ENCODE peak calls at places on chromosome 21, in nine cellular contexts. K is HCT116, A is astrocyte, R is mesenchymal stem cell, Z is H1, I is fibroblast of lung, W is Karpas-422, D is IMR-90, M is endothelial cell of umbilical vein. T is an unnamed sample. For H3K27me3 and H3K4me1, the result is how much of the 10 kb centered on the place peaks cover.

GRCh38 chr21:46649356-46649755 is 13.9 kb downstream of the PRMT2 start:
- DNase-seq in K (no peak), A (no peak), R (no peak), Z (no peak), I (no peak), W (no peak), D (no peak), M (no peak), T (no peak)

GRCh38 chr21:31397515-31397926 is 53.5 kb upstream of the TIAM1 start:
- DNase-seq in K (no peak), A (no peak), R (no peak), Z (no peak), I (peak), W (no peak), D (no peak), M (no peak), T (no peak)

GRCh38 chr21:28253971-28254370 is 738.7 kb downstream of the LTN1 start:
- DNase-seq in K (no peak), A (no peak), R (no peak), Z (no peak), I (no peak), W (no peak), D (no peak), M (no peak), T (no peak)

GRCh38 chr21:37658994-37659458 is 257.2 kb downstream of the KCNJ6 start:
- DNase-seq in K (no peak), A (peak), R (peak), Z (no peak), I (peak), W (no peak), D (peak), M (peak), T (peak)

GRCh38 chr21:39961251-39961650 is 94.0 kb downstream of the PCP4 start:
- DNase-seq in K (no peak), A (peak), R (no peak), Z (no peak), I (peak), W (no peak), D (no peak), M (no peak), T (no peak)

GRCh38 chr21:26849428-26850115 is 4.4 kb upstream of the ADAMTS1 start:
- DNase-seq in K (peak), A (peak), R (peak), Z (no peak), I (peak), W (peak), D (peak), M (peak), T (no peak)

GRCh38 chr21:43341349-43342163 is 85.4 kb downstream of the SIK1 start:
- DNase-seq in K (no peak), A (peak), R (peak), Z (no peak), I (peak), W (no peak), D (peak), M (no peak), T (no peak)

GRCh38 chr21:30340714-30341573 is 3.5 kb upstream of the KRTAP27-1 start:
- DNase-seq in K (peak), A (no peak), R (peak), Z (peak), I (peak), W (peak), D (peak), M (no peak), T (no peak)

GRCh38 chr21:43306911-43307676 is 119.8 kb downstream of the SIK1 start:
- DNase-seq in K (no peak), A (peak), R (peak), Z (no peak), I (peak), W (no peak), D (peak), M (no peak), T (peak)

GRCh38 chr21:28229811-28230210 is 762.9 kb downstream of the LTN1 start:
- DNase-seq in K (no peak), A (peak), R (peak), Z (no peak), I (peak), W (no peak), D (peak), M (peak), T (no peak)

GRCh38 chr21:43287111-43287973 is 118.5 kb downstream of the CRYAA start:
- DNase-seq in K (no peak), A (no peak), R (no peak), Z (no peak), I (no peak), W (peak), D (no peak), M (no peak), T (peak)

GRCh38 chr21:36260030-36260787 is 59.8 kb upstream of the MORC3 start:
- DNase-seq in K (peak), A (peak), R (peak), Z (no peak), I (peak), W (peak), D (peak), M (peak), T (peak)

GRCh38 chr21:38645282-38645681 is 147.0 kb upstream of the ERG start:
- DNase-seq in K (no peak), A (peak), R (peak), Z (no peak), I (peak), W (no peak), D (peak), M (no peak), T (peak)

DNA sequence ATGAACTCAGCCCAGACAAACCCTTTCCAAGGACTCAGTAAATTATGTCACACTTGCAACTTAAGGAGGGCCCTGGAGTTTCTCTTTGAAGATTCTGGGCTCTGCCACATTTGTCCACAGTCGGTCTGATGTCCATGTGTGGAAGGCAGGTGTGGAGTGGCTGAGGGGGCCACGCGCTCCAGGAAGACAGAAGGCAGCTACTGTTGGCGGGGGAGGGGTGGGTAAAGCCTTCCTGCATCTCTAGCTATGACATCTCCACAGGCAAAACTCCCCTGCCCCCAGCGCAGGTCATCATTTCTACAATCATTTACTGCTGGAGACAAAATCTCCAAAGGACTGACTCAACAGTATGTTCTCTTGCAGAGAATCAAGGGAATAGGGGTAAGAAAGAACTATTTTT is 11.3 kb upstream of the TSPEAR start:
- DNase-seq in K (no peak), A (no peak), R (no peak), Z (peak), I (no peak), W (no peak), D (no peak), M (no peak), T (no peak)
- H3K27me3 ChIP-seq in K (under half), A (under half), R (half or more), Z (under half), I (under half), W (under half), D (under half), M (half or more), T (under half)

GRCh38 chr21:34024382-34024693 is 49.0 kb upstream of the MRPS6 start:
- DNase-seq in K (no peak), A (no peak), R (no peak), Z (no peak), I (no peak), W (no peak), D (no peak), M (no peak), T (no peak)
- H3K4me1 ChIP-seq in K (under half), A (under half), R (under half), Z (under half), I (under half), W (under half), D (under half), M (under half), T (under half)

DNA sequence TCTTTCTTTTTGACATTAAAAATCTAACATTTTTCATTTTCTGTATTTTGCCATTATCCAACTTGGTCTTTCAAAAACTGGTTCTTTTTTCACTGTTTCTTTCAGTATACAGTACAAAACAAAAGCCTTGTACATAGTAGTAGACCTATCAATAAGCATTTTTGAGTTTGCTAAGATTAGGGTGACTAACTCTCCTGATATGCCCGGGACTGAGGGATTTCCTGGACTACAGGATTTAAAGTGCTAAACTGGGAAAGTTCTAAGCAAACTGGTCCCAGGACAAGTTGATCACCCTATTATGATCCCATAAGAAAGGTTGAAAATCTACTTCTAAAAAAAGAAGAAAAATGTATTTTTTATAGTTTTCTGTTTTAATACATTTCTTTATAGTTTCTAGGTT is 120.9 kb downstream of the USP25 start:
- DNase-seq in K (no peak), A (peak), R (peak), Z (no peak), I (peak), W (no peak), D (peak), M (peak), T (no peak)
- H3K4me2 ChIP-seq in K (no peak), A (peak), R (no peak), Z (no peak), I (no peak), W (no peak), D (no peak), M (peak), T (peak)

DNA sequence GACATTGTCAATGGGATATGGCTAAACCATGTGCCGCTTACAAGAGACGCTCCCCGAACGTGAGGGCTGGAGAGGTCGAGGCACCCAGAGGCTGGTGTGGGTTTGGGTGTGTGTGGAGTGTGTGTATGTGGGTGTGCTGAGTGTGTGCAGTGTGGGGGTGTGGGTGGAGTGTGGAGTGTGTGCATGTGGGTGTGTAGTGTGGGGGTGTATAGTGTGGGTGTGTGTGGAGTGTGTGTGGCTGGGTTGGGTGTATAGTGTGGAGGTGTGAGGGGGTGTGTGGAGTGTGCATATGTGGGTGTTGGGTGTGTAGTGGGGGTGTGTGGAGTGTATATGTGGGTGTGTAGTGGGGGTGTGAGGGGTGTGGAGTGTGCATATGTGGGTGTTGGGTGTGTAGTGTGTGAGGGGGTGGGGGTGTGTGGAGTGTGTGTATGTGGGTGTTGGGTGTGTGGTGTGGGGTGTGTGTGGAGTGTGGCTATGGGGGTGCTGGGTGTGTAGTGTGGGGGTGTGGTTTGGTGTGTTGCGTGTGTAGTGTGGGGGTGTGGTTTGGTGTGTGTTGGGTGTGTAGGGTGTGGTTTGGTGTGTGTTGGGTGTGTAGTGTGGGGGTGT is 42.2 kb downstream of the SLC19A1 start:
- DNase-seq in K (no peak), A (no peak), R (no peak), Z (no peak), I (no peak), W (no peak), D (no peak), M (no peak), T (no peak)
- H3K27me3 ChIP-seq in K (under half), A (under half), R (under half), Z (under half), I (under half), W (under half), D (under half), M (under half), T (under half)

GRCh38 chr21:16215193-16215592 is 485.4 kb downstream of the USP25 start:
- DNase-seq in K (no peak), A (no peak), R (no peak), Z (no peak), I (no peak), W (no peak), D (no peak), M (peak), T (no peak)
- H3K4me1 ChIP-seq in K (under half), A (under half), R (under half), Z (under half), I (under half), W (under half), D (under half), M (under half), T (under half)

T was measured in osteoblast.